ENCODE peak calls at places on chromosomes 13 and 19, in seven cellular contexts. H is AG10803, W is dorsolateral prefrontal cortex, A is cardiac muscle cell, N is OCI-LY7, S is tibial nerve, V is AG09319. T is an unnamed sample.

GRCh38 chr13:105084931-105085330 is 1450.5 kb downstream of the EFNB2 start:
- DNase-seq in H (no peak), W (no peak), A (no peak), N (no peak), S (no peak), V (no peak), T (no peak)

GRCh38 chr13:19810996-19811881 is 28.5 kb upstream of the PSPC1 start:
- DNase-seq in H (peak), W (no peak), A (peak), N (no peak), S (no peak), V (no peak), T (no peak)

GRCh38 chr19:12331211-12331941 is 2.1 kb downstream of the ZNF563 start:
- DNase-seq in H (no peak), W (no peak), A (no peak), N (peak), S (no peak), V (no peak), T (no peak)

GRCh38 chr13:61156753-61157152 is 258.9 kb downstream of the PCDH20 start:
- DNase-seq in H (no peak), W (no peak), A (peak), N (no peak), S (no peak), V (no peak), T (no peak)

GRCh38 chr19:3458595-3459284 is 21.6 kb downstream of the SMIM24 start:
- DNase-seq in H (no peak), W (no peak), A (peak), N (no peak), S (no peak), V (no peak), T (no peak)

GRCh38 chr19:3499738-3500428 is 591 bp downstream of the DOHH start:
- DNase-seq in H (no peak), W (no peak), A (no peak), N (no peak), S (no peak), V (no peak), T (no peak)

GRCh38 chr19:9917322-9917721 is 19.0 kb downstream of the OLFM2 start:
- DNase-seq in H (peak), W (no peak), A (peak), N (peak), S (no peak), V (no peak), T (peak)

GRCh38 chr19:289651-290538 is 1.3 kb downstream of the PLPP2 start:
- DNase-seq in H (peak), W (no peak), A (peak), N (no peak), S (no peak), V (no peak), T (no peak)

GRCh38 chr13:43232866-43233265 is 209.5 kb downstream of the DNAJC15 start:
- DNase-seq in H (peak), W (no peak), A (peak), N (no peak), S (no peak), V (peak), T (no peak)

GRCh38 chr19:30896551-30896950 is 452.7 kb downstream of the TSHZ3 start:
- DNase-seq in H (no peak), W (no peak), A (no peak), N (no peak), S (no peak), V (no peak), T (no peak)

GRCh38 chr13:111217661-111218060 is 102.6 kb downstream of the ARHGEF7 start:
- DNase-seq in H (no peak), W (no peak), A (no peak), N (no peak), S (no peak), V (no peak), T (no peak)

GRCh38 chr13:111219306-111219705 is 101.1 kb upstream of the TEX29 start:
- DNase-seq in H (peak), W (no peak), A (peak), N (no peak), S (no peak), V (no peak), T (no peak)

GRCh38 chr13:111215081-111216047 is 100.3 kb downstream of the ARHGEF7 start:
- DNase-seq in H (no peak), W (no peak), A (no peak), N (no peak), S (no peak), V (no peak), T (no peak)

GRCh38 chr13:111213964-111214726 is 99.0 kb downstream of the ARHGEF7 start:
- DNase-seq in H (no peak), W (no peak), A (no peak), N (peak), S (no peak), V (no peak), T (no peak)

GRCh38 chr13:111216166-111216960 is 101.3 kb downstream of the ARHGEF7 start:
- DNase-seq in H (no peak), W (no peak), A (peak), N (peak), S (no peak), V (no peak), T (no peak)
- TF ChIP-seq CTCF in H (peak), W (peak), A (peak), N (peak), S (peak), V (peak), T (peak)

DNA sequence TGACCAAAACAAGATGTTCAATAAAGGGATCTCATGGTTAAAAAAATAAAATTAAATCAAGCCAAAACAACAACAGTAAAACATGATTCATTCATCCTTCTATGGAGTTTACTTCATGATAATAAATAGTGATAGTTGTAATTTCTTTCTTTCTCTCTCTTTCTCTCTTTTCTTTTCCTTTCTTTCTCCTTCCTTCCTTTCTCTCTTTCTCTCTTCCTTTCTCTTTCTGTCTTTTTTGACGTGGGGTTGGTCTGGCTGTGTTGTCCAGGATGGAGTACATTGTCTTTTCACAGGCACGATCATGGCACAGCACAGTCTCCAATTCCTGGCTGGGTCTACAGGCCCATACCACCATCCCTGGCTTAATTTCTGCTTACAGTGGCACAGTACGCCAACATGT is 29.1 kb upstream of the PCCA start:
- DNase-seq in H (no peak), W (no peak), A (no peak), N (no peak), S (no peak), V (no peak), T (no peak)
- TF ChIP-seq CTCF in H (no peak), W (no peak), A (no peak), N (no peak), S (no peak), V (no peak), T (no peak)

DNA sequence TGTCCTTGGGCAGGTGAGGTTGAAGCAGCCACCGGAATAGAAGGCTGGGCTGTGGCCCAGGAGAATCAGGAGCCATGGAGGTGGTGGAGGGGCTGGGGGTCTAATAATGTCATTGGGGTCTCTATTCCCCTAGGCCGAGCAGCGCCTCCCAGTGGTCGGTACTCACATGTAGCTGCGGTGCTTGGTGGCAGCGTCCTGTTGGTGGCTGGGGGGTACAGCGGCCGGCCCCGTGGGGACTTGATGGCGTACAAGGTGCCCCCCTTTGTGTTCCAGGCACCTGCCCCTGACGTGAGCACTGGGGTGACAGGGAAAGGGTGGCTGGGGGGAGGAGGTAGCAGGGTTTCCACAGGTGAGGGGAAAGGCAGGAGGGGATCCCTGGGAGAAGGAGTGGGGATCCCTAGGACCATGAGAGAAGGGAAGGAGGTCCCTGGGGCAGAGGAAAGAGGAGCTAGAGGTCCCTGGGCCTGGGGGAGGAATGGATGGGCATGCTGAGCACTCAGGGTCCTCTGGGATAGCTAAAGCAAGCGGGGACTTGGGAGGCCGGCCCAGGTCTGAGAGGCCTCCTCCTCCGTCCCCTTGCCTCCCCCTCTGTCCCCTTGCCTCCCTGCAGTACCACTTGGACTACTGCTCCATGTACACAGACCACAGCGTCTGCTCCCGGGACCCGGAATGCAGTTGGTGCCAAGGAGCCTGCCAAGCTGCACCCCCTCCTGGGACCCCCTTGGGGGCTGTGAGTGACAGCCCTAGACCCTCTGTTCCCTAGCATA is 18.1 kb downstream of the MEGF8 start:
- DNase-seq in H (no peak), W (no peak), A (no peak), N (no peak), S (no peak), V (no peak), T (peak)
- TF ChIP-seq CTCF in H (no peak), W (no peak), A (no peak), N (peak), S (no peak), V (no peak), T (peak)

GRCh38 chr19:51610576-51610975 is 19.6 kb downstream of the SIGLEC5 start:
- DNase-seq in H (no peak), W (no peak), A (no peak), N (no peak), S (no peak), V (no peak), T (no peak)

GRCh38 chr19:51615991-51616390 is 14.2 kb downstream of the SIGLEC5 start:
- DNase-seq in H (no peak), W (no peak), A (no peak), N (no peak), S (no peak), V (no peak), T (no peak)

DNA sequence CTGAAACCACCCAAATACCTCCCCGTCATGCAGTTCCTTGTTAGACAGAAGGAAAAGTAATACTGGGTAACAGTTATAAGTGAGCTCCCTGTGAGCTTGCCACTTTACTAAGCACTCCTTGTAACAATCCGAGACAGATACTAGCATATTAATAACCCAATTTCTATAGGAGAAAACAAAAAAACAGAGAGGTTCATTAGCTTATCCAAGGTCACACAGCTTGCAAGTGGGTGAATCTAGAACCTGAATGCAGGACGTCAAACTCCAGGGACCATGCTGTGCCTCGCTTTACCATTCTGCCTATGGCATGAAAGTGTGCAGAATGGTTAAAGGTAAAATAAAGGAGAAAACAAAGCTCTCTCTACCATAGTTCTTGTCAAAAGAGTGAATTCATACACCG is 15.4 kb downstream of the SIGLEC5 start:
- DNase-seq in H (no peak), W (no peak), A (no peak), N (no peak), S (no peak), V (no peak), T (no peak)
- TF ChIP-seq CTCF in H (no peak), W (no peak), A (no peak), N (no peak), S (no peak), V (no peak), T (no peak)

GRCh38 chr13:98254541-98254940 is 77.5 kb upstream of the RNF113B start:
- DNase-seq in H (peak), W (no peak), A (no peak), N (no peak), S (no peak), V (peak), T (no peak)

GRCh38 chr13:98251708-98252107 is 74.6 kb upstream of the RNF113B start:
- DNase-seq in H (no peak), W (no peak), A (no peak), N (no peak), S (no peak), V (no peak), T (no peak)

GRCh38 chr13:98258226-98258625 is 81.2 kb upstream of the RNF113B start:
- DNase-seq in H (no peak), W (no peak), A (no peak), N (no peak), S (no peak), V (no peak), T (no peak)

GRCh38 chr13:98252931-98253470 is 75.9 kb upstream of the RNF113B start:
- DNase-seq in H (peak), W (no peak), A (peak), N (no peak), S (no peak), V (no peak), T (no peak)

GRCh38 chr13:98253526-98253925 is 76.5 kb upstream of the RNF113B start:
- DNase-seq in H (peak), W (no peak), A (no peak), N (no peak), S (no peak), V (no peak), T (no peak)
- TF ChIP-seq CTCF in H (no peak), W (no peak), A (no peak), N (no peak), S (no peak), V (no peak), T (no peak)

GRCh38 chr13:39783051-39783450 is 127.6 kb downstream of the COG6 start:
- DNase-seq in H (no peak), W (no peak), A (peak), N (peak), S (no peak), V (no peak), T (no peak)
- TF ChIP-seq CTCF in H (no peak), W (no peak), A (no peak), N (peak), S (no peak), V (no peak), T (no peak)

DNA sequence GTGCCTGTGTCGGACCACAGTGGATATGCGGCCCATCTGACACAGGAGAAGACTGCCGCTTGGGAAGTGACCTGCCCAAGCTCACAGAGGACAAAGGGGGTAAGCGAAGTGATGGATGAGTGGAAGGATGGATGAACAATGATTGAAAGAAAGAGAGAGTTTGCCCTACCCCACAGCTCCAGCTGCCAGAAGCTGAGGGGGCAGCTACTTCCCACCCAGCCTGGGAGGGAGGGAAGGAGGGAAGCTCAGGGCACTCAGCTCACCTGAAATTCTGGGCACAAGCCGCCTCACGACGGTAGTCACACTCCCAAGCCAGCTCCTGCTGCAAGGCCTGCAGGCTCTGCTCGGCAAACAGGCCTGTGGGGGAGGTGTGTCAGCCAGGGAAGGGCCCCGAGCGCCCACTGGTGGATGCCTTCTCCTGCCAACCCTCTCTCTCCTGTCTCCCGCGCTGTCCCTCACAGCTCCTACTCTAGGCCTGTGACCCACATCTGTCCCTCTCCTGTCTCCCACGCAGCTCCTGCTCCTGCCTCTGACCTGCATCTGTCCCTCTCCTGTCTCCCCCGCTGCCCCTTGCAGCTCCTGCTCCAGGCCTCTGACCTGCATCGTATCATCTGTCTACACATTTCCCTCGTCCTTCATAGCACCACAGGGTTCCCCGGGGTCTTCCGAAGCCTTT is 12.0 kb upstream of the NUMBL start:
- DNase-seq in H (peak), W (no peak), A (peak), N (no peak), S (no peak), V (no peak), T (peak)
- TF ChIP-seq CTCF in H (peak), W (peak), A (peak), N (no peak), S (peak), V (peak), T (peak)

DNA sequence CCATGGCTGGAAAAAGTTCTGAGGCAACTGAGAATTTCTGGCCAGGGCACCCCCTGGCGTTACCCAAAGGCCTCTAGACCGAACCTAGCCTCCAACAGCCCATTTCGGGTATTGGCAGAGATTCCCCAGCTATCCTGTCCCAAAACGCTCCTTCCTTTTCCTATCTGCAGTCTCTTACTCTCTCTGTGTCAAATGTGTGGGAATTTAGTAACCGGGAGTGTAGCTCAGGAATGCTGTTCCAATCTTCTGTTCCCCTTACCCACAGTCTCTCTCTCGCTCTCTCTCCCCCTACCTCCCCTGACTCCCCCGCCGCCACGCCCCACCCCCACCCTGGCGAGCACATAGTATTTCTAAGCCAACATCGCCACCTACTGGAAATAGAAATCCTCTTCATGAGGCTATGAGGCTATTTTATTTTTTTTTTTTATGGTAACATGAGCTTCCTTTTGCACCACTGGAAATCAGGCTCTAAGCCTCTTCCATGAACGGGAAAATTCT is 27.0 kb downstream of the OXGR1 start:
- DNase-seq in H (no peak), W (no peak), A (no peak), N (peak), S (no peak), V (no peak), T (no peak)
- TF ChIP-seq CTCF in H (no peak), W (peak), A (no peak), N (peak), S (no peak), V (no peak), T (peak)

T was measured in endothelial cell.